ENCODE peak calls at places on chromosome 13, in six cellular contexts. E is GM06990, Y is MG63, B is aorta, F is AG04449, O is lower lobe of right lung. R is an unnamed sample.

GRCh38 chr13:107099661-107100060 is 531.7 kb upstream of the ARGLU1 start:
- DNase-seq in E (no peak), Y (peak; percentile 38), B (no peak), F (no peak), O (no peak), R (no peak)

GRCh38 chr13:76965759-76966421 is 17.6 kb downstream of the ACOD1 start:
- DNase-seq in E (no peak), Y (peak; percentile 44), B (peak; percentile 80), F (peak; percentile 41), O (no peak), R (no peak)

GRCh38 chr13:26628706-26629105 is 71.2 kb downstream of the WASF3 start:
- DNase-seq in E (no peak), Y (no peak), B (no peak), F (no peak), O (no peak), R (no peak)

GRCh38 chr13:90485441-90485840 is 862.0 kb upstream of the MIR17HG start:
- DNase-seq in E (no peak), Y (no peak), B (no peak), F (peak; percentile 5), O (no peak), R (peak; percentile 5)

GRCh38 chr13:57136093-57136492 is 4.6 kb upstream of the PRR20A start:
- DNase-seq in E (no peak), Y (no peak), B (no peak), F (no peak), O (no peak), R (no peak)

GRCh38 chr13:52047463-52047862 is 23.0 kb downstream of the UTP14C start:
- DNase-seq in E (no peak), Y (no peak), B (no peak), F (no peak), O (no peak), R (no peak)

GRCh38 chr13:23960566-23961156 is 63.4 kb upstream of the C1QTNF9B start:
- DNase-seq in E (no peak), Y (no peak), B (no peak), F (no peak), O (no peak), R (no peak)

GRCh38 chr13:21668665-21669599 is 1.9 kb upstream of the FGF9 start:
- DNase-seq in E (no peak), Y (peak; percentile 37), B (no peak), F (no peak), O (no peak), R (peak; percentile 51)

GRCh38 chr13:109569938-109570711 is 216.3 kb downstream of the IRS2 start:
- DNase-seq in E (no peak), Y (no peak), B (no peak), F (no peak), O (no peak), R (no peak)

GRCh38 chr13:100798739-100799361 is 124.3 kb upstream of the TMTC4 start:
- DNase-seq in E (no peak), Y (no peak), B (no peak), F (no peak), O (no peak), R (no peak)

GRCh38 chr13:39597828-39598227 is 5.2 kb downstream of the LHFPL6 start:
- DNase-seq in E (no peak), Y (no peak), B (no peak), F (no peak), O (no peak), R (no peak)

GRCh38 chr13:27336005-27336673 is 65.5 kb downstream of the RASL11A start:
- DNase-seq in E (no peak), Y (no peak), B (no peak), F (no peak), O (no peak), R (peak; percentile 22)

GRCh38 chr13:48979892-48980291 is 4.2 kb downstream of the FNDC3A start:
- DNase-seq in E (peak; percentile 58), Y (no peak), B (no peak), F (no peak), O (no peak), R (no peak)

GRCh38 chr13:25170554-25171107 is 1.5 kb downstream of the AMER2 start:
- DNase-seq in E (no peak), Y (peak; percentile 9), B (no peak), F (no peak), O (no peak), R (no peak)
- H3K4me3 ChIP-seq in E (peak overlapping the region; percentile 37), Y (no peak overlapping the region), B (peak overlapping the region; percentile 8), F (no peak overlapping the region), O (peak overlapping the region; percentile 39), R (no peak overlapping the region)

GRCh38 chr13:113406321-113407102 is 42.6 kb upstream of the GRTP1 start:
- DNase-seq in E (no peak), Y (no peak), B (peak; percentile 39), F (no peak), O (no peak), R (no peak)
- H3K4me3 ChIP-seq in E (no peak overlapping the region), Y (no peak overlapping the region), B (no peak overlapping the region), F (no peak overlapping the region), O (no peak overlapping the region), R (no peak overlapping the region)

DNA sequence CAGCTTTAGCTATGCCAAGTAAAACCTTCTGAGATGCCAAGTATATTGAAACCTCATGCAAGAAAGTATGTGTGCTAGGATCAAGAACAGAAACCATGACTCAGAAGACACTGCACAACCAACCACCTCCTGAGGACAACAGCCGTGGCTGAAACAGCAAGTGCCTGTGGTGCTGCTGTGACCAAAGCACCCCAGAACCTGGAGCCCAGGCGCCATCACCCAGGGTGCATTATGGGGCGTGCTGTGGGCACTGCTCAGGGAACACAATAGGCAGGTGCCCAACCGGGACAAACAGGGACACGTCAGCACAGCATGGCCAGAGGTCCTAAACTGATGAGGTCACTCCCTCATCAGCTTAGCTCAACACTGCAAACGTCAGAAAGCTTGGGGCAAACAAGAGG is 101.3 kb upstream of the SLC15A1 start:
- DNase-seq in E (peak; percentile 72), Y (peak; percentile 64), B (no peak), F (peak; percentile 57), O (no peak), R (no peak)
- H3K4me3 ChIP-seq in E (no peak overlapping the region), Y (peak overlapping the region; percentile 5), B (no peak overlapping the region), F (no peak overlapping the region), O (no peak overlapping the region), R (no peak overlapping the region)

GRCh38 chr13:98977568-98978270 is at the start of gene DOCK9:
- DNase-seq in E (no peak), Y (peak; percentile 51), B (no peak), F (no peak), O (peak; percentile 60), R (peak; percentile 95)

GRCh38 chr13:98976338-98976737 is 1.5 kb downstream of the DOCK9 start:
- DNase-seq in E (no peak), Y (no peak), B (no peak), F (peak; percentile 40), O (no peak), R (peak; percentile 62)

GRCh38 chr13:98979012-98979411 is 1.1 kb upstream of the DOCK9 start:
- DNase-seq in E (no peak), Y (no peak), B (no peak), F (no peak), O (no peak), R (no peak)

GRCh38 chr13:98976941-98977340 is 923 bp downstream of the DOCK9 start:
- DNase-seq in E (no peak), Y (no peak), B (no peak), F (no peak), O (no peak), R (peak; percentile 75)

GRCh38 chr13:98978280-98978679 is 416 bp upstream of the DOCK9 start:
- DNase-seq in E (no peak), Y (peak; percentile 43), B (no peak), F (peak; percentile 59), O (no peak), R (no peak)
- H3K4me3 ChIP-seq in E (no peak overlapping the region), Y (peak overlapping the region; percentile 27), B (peak overlapping the region; percentile 47), F (peak overlapping the region; percentile 49), O (peak overlapping the region; percentile 54), R (peak overlapping the region; percentile 31)